ENCODE peak calls at places on chromosomes 1 and 21, in five cellular contexts. W is H9, D is H1, P is mesendoderm, U is IMR-90. A is an unnamed sample.

GRCh38 chr1:31615939-31616338 is 1.6 kb upstream of the HCRTR1 start:
- DNase-seq in W (no peak), D (no peak), P (no peak), U (no peak), A (no peak)

GRCh38 chr1:152752225-152752624 is 5.6 kb upstream of the KPRP start:
- DNase-seq in W (no peak), D (no peak), P (no peak), U (peak), A (peak)

GRCh38 chr1:10934150-10934818 is 78.2 kb upstream of the TARDBP start:
- DNase-seq in W (no peak), D (no peak), P (no peak), U (no peak), A (no peak)

GRCh38 chr1:162612606-162613400 is 19.5 kb upstream of the DDR2 start:
- DNase-seq in W (no peak), D (no peak), P (no peak), U (peak), A (peak)

GRCh38 chr1:32208891-32209309 is at the start of gene DCDC2B:
- DNase-seq in W (no peak), D (no peak), P (peak), U (peak), A (peak)

GRCh38 chr1:2374260-2375155 is 16.8 kb downstream of the MORN1 start:
- DNase-seq in W (no peak), D (no peak), P (no peak), U (no peak), A (no peak)

GRCh38 chr1:91730781-91731732 is 154.9 kb downstream of the TGFBR3 start:
- DNase-seq in W (no peak), D (no peak), P (no peak), U (peak), A (peak)

GRCh38 chr1:87213126-87213496 is 115.6 kb upstream of the LMO4 start:
- DNase-seq in W (no peak), D (no peak), P (no peak), U (no peak), A (no peak)

GRCh38 chr1:203629509-203630082 is 3.0 kb downstream of the ATP2B4 start:
- DNase-seq in W (peak), D (peak), P (peak), U (peak), A (peak)

GRCh38 chr1:39127513-39127912 is 77.0 kb upstream of the MACF1 start:
- DNase-seq in W (no peak), D (no peak), P (no peak), U (peak), A (no peak)

GRCh38 chr1:233254039-233254362 is 41.5 kb downstream of the PCNX2 start:
- DNase-seq in W (no peak), D (no peak), P (no peak), U (peak), A (peak)

GRCh38 chr1:3369437-3370076 is 84.9 kb upstream of the ARHGEF16 start:
- DNase-seq in W (no peak), D (no peak), P (no peak), U (peak), A (no peak)

GRCh38 chr1:10873189-10873588 is 76.7 kb upstream of the CASZ1 start:
- DNase-seq in W (peak), D (no peak), P (peak), U (no peak), A (no peak)

GRCh38 chr1:95012389-95012788 is 60.4 kb downstream of the ALG14 start:
- DNase-seq in W (no peak), D (no peak), P (no peak), U (peak), A (peak)

GRCh38 chr1:211261229-211261628 is 2.1 kb downstream of the RCOR3 start:
- DNase-seq in W (no peak), D (no peak), P (no peak), U (no peak), A (no peak)

GRCh38 chr1:91732291-91732953 is 153.5 kb downstream of the TGFBR3 start:
- DNase-seq in W (no peak), D (no peak), P (peak), U (peak), A (no peak)

GRCh38 chr1:23436520-23437354 is 12.2 kb upstream of the TCEA3 start:
- DNase-seq in W (peak), D (peak), P (peak), U (no peak), A (peak)

GRCh38 chr1:117166076-117166475 is 44.5 kb upstream of the TRIM45 start:
- DNase-seq in W (no peak), D (no peak), P (no peak), U (peak), A (no peak)

GRCh38 chr1:236618507-236618906 is 14.2 kb upstream of the HEATR1 start:
- DNase-seq in W (no peak), D (no peak), P (no peak), U (no peak), A (no peak)

GRCh38 chr1:244065960-244066388 is 14.9 kb downstream of the ZBTB18 start:
- DNase-seq in W (no peak), D (no peak), P (no peak), U (peak), A (no peak)

GRCh38 chr1:41322835-41323234 is 38.4 kb upstream of the FOXO6 start:
- DNase-seq in W (peak), D (peak), P (peak), U (no peak), A (peak)

GRCh38 chr1:110780600-110781484 is 92.1 kb upstream of the CD53 start:
- DNase-seq in W (peak), D (peak), P (peak), U (peak), A (peak)

GRCh38 chr1:156062189-156062588 is 1.2 kb downstream of the RAB25 start:
- DNase-seq in W (no peak), D (no peak), P (no peak), U (peak), A (peak)

GRCh38 chr1:209456878-209457277 is 126.6 kb upstream of the CAMK1G start:
- DNase-seq in W (no peak), D (no peak), P (peak), U (no peak), A (no peak)

GRCh38 chr21:34900376-34900775 is 148.7 kb downstream of the RUNX1 start:
- DNase-seq in W (no peak), D (no peak), P (no peak), U (no peak), A (no peak)

GRCh38 chr1:203085528-203086406 is at the start of gene MYOG:
- DNase-seq in W (peak), D (peak), P (no peak), U (no peak), A (no peak)

GRCh38 chr1:229027622-229028182 is 243.2 kb upstream of the RAB4A start:
- DNase-seq in W (no peak), D (no peak), P (peak), U (peak), A (peak)

GRCh38 chr1:20339811-20340457 is 49.3 kb downstream of the VWA5B1 start:
- DNase-seq in W (peak), D (no peak), P (peak), U (no peak), A (no peak)

GRCh38 chr1:117061986-117062415 is 1.9 kb downstream of the TTF2 start:
- DNase-seq in W (no peak), D (no peak), P (no peak), U (peak), A (peak)

GRCh38 chr1:204087181-204087892 is 14.4 kb downstream of the SOX13 start:
- DNase-seq in W (no peak), D (no peak), P (no peak), U (no peak), A (no peak)

GRCh38 chr1:41474490-41475271 is 9.8 kb downstream of the EDN2 start:
- DNase-seq in W (no peak), D (no peak), P (peak), U (no peak), A (peak)

GRCh38 chr1:189983156-189983555 is 494.5 kb downstream of the BRINP3 start:
- DNase-seq in W (no peak), D (no peak), P (no peak), U (no peak), A (no peak)

GRCh38 chr1:111449703-111450017 is 396 bp downstream of the ATP5PB start:
- DNase-seq in W (no peak), D (no peak), P (no peak), U (no peak), A (no peak)

GRCh38 chr1:228416217-228416971 is at the start of gene TRIM17:
- DNase-seq in W (peak), D (peak), P (peak), U (no peak), A (peak)

GRCh38 chr1:150881331-150882070 is 5.1 kb upstream of the ARNT start:
- DNase-seq in W (no peak), D (no peak), P (no peak), U (peak), A (peak)

GRCh38 chr1:38608202-38608864 is 251.2 kb downstream of the RRAGC start:
- DNase-seq in W (peak), D (peak), P (peak), U (peak), A (peak)

GRCh38 chr1:109481646-109482045 is 2.1 kb upstream of the ATXN7L2 start:
- DNase-seq in W (no peak), D (no peak), P (no peak), U (no peak), A (no peak)

DNA sequence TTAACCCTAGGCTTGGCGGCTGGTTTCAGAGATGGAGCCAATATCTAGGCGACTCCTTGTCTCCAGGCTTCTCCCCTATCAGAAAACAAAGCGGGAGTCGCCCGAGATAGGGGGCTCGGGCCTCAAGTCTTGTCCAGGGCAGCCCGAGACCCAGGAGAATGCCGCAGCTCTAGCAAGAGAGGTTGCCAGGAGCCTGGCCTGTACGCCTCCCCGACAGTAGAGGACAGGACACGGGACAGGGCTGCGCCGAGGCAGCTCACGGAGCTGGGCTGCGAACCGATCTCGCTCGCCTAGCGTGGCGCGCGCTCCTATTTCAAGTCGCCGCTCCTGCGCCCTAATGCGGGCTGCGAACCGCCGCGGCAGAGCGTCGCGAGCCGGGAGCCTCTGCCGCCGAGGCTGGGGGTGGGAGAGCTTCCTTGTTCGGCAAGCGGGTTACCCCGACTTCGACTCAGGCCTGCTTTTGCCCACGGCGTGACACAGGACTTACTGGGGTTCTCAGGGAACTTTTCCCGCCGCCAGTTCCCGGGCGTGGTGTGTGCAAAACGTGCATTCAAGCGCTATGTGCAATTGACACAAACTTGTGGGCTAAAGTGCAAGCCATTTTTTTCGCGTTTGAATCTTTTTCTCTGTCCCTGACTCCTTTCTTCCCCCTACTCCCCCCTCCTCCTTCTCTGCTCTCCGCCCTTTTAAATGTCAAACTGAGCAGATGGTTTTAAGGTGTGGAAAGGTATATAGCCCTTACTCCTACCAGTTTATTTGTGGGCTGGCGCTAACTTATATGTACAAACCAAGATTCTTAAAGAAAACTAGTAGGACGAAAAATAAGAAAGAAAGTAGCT is 2.4 kb upstream of the PROX1 start:
- DNase-seq in W (peak), D (no peak), P (peak), U (no peak), A (peak)
- H3K4me2 ChIP-seq in W (peak), D (peak), P (peak), U (no peak), A (peak)

DNA sequence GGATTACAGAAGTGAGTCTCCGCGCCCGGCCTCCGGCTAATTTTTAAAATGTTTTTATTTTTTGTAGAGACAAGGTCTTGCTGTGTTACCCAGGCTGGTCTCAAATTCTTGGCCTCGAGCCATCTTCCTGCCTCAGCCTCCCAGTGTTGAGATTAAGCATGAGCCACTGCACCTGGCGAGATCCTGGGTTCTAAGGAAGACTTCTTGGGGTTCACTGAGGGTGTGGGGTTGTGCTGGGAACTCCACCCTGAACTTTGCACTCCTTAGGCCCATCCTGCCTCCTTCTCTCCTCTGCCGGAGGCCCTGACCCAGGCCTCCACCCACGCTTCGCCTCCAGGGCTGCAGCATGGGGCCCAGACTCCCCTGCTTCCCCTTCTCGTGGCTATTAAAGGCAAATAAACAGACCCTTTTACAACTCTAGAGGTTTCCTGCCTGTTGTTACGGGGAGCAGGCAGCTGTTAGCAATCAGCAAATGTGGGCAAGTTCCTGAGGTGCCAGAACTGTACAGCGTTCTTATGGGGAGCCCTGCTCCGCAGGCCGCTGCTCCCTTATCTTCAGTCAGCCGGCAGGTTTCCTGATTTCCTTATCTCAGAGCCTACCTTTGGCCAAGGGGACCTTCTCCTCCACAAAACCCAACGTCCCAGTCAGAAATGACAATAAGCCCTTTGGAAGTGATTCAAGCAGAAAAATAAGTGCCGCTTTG is 41.0 kb upstream of the LIN9 start:
- DNase-seq in W (no peak), D (no peak), P (no peak), U (no peak), A (peak)
- H3K18ac ChIP-seq in W (no peak), D (no peak), P (no peak), U (no peak), A (no peak)

GRCh38 chr21:38933731-38934130 is 128.0 kb downstream of the ETS2 start:
- DNase-seq in W (no peak), D (no peak), P (no peak), U (no peak), A (no peak)
- H3K4me2 ChIP-seq in W (no peak), D (no peak), P (no peak), U (no peak), A (no peak)

GRCh38 chr1:213905315-213905714 is 82.5 kb upstream of the PROX1 start:
- DNase-seq in W (no peak), D (no peak), P (no peak), U (no peak), A (no peak)
- H3K18ac ChIP-seq in W (no peak), D (no peak), P (no peak), U (no peak), A (no peak)

GRCh38 chr1:226185153-226186036 is 1.1 kb downstream of the ACBD3 start:
- DNase-seq in W (no peak), D (no peak), P (no peak), U (peak), A (peak)

GRCh38 chr1:226187019-226187322 is 430 bp upstream of the ACBD3 start:
- DNase-seq in W (no peak), D (no peak), P (no peak), U (no peak), A (no peak)

GRCh38 chr1:226181996-226182714 is 4.4 kb downstream of the ACBD3 start:
- DNase-seq in W (peak), D (no peak), P (peak), U (peak), A (peak)

GRCh38 chr1:226187380-226187779 is 839 bp upstream of the ACBD3 start:
- DNase-seq in W (no peak), D (no peak), P (no peak), U (no peak), A (no peak)

DNA sequence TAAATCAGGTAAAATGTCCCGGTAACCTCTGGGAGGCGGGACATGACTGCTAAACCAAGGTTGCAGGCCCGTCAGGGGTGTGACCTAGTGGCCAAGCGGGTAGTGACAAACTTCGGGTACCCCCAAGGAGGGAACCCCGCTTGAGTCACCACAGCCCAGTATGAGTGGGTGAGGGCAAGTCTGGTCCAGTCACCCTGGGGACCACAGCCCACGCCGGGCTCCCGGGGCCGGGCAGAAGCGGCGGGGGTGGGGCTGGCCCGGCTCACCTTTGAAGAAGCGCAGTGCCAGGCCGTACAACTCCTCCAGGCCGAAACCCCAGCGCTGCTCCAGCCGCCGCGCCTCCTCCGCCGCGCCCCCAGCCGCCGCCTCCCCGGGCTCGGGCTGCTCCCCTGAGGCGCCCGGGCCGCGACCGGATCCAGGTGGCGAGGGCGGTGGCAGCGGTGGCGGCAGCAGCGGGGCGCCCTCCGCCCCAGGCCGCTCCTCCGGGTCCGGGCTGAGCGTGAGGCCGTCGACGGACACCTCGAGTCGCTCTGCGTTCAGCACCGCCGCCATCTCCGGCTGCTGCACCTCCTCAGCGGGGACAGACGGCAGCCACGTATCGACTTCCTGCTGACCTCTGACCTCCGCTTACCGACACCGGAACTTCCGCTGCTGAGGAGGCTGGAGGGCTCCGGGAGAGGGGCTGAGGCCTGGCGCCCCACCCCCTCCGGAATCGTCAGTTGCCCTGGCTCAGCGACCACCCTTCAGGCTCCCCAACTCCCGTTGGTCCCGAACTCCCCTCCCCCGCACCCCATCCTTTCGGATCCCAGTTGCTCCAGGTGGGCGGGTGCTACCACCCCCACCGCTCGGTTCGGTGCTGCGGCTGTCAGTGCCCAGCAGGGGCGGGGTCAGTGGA is at the start of gene ACBD3:
- DNase-seq in W (peak), D (peak), P (peak), U (peak), A (peak)
- H3K4me2 ChIP-seq in W (peak), D (peak), P (peak), U (peak), A (peak)